ENCODE peak calls at places on chromosomes 16 and 17, in four cellular contexts. One of them, this sample, is unnamed.

GRCh38 chr17:64470676-64471075 is 21.8 kb downstream of the MILR1 start:
- DNase-seq in ovary: no peak
- DNase-seq in aorta: no peak
- DNase-seq in fibroblast of the aortic adventitia: no peak
- DNase-seq in this sample: no peak

GRCh38 chr16:11835891-11836652 is 15.3 kb downstream of the RSL1D1 start:
- DNase-seq in ovary: no peak
- DNase-seq in aorta: peak
- DNase-seq in fibroblast of the aortic adventitia: peak
- DNase-seq in this sample: peak

GRCh38 chr17:35774499-35774898 is 13.8 kb downstream of the C17orf50 start:
- DNase-seq in ovary: no peak
- DNase-seq in aorta: peak
- DNase-seq in fibroblast of the aortic adventitia: peak
- DNase-seq in this sample: peak

GRCh38 chr17:17751489-17751995 is 70.3 kb downstream of the RAI1 start:
- DNase-seq in ovary: no peak
- DNase-seq in aorta: no peak
- DNase-seq in fibroblast of the aortic adventitia: no peak
- DNase-seq in this sample: no peak

GRCh38 chr17:2703606-2704005 is 8.0 kb downstream of the CLUH start:
- DNase-seq in ovary: no peak
- DNase-seq in aorta: peak
- DNase-seq in fibroblast of the aortic adventitia: no peak
- DNase-seq in this sample: peak

GRCh38 chr17:64783556-64784352 is 121.6 kb upstream of the SMURF2 start:
- DNase-seq in ovary: no peak
- DNase-seq in aorta: peak
- DNase-seq in fibroblast of the aortic adventitia: no peak
- DNase-seq in this sample: no peak

GRCh38 chr17:37405955-37406634 is 541 bp downstream of the ACACA start:
- DNase-seq in ovary: no peak
- DNase-seq in aorta: no peak
- DNase-seq in fibroblast of the aortic adventitia: peak
- DNase-seq in this sample: no peak

GRCh38 chr16:11824362-11824761 is 27.0 kb downstream of the RSL1D1 start:
- DNase-seq in ovary: no peak
- DNase-seq in aorta: peak
- DNase-seq in fibroblast of the aortic adventitia: no peak
- DNase-seq in this sample: peak

GRCh38 chr17:61354895-61355294 is 44.7 kb upstream of the TBX2 start:
- DNase-seq in ovary: no peak
- DNase-seq in aorta: no peak
- DNase-seq in fibroblast of the aortic adventitia: no peak
- DNase-seq in this sample: no peak

GRCh38 chr16:50581830-50582229 is 33.6 kb downstream of the NKD1 start:
- DNase-seq in ovary: no peak
- DNase-seq in aorta: no peak
- DNase-seq in fibroblast of the aortic adventitia: peak
- DNase-seq in this sample: no peak

GRCh38 chr16:86984286-86984685 is 332.9 kb downstream of the C16orf95 start:
- DNase-seq in ovary: no peak
- DNase-seq in aorta: no peak
- DNase-seq in fibroblast of the aortic adventitia: no peak
- DNase-seq in this sample: no peak

GRCh38 chr16:11224894-11225676 is 30.9 kb downstream of the SOCS1 start:
- DNase-seq in ovary: no peak
- DNase-seq in aorta: no peak
- DNase-seq in fibroblast of the aortic adventitia: no peak
- DNase-seq in this sample: peak

GRCh38 chr17:78893684-78894083 is 9.3 kb downstream of the CEP295NL start:
- DNase-seq in ovary: no peak
- DNase-seq in aorta: no peak
- DNase-seq in fibroblast of the aortic adventitia: peak
- DNase-seq in this sample: no peak

GRCh38 chr16:53754938-53755910 is 51.3 kb downstream of the FTO start:
- DNase-seq in ovary: peak
- DNase-seq in aorta: no peak
- DNase-seq in fibroblast of the aortic adventitia: peak
- DNase-seq in this sample: no peak

GRCh38 chr17:68182940-68183551 is 64.8 kb upstream of the AMZ2 start:
- DNase-seq in ovary: no peak
- DNase-seq in aorta: no peak
- DNase-seq in fibroblast of the aortic adventitia: no peak
- DNase-seq in this sample: no peak

GRCh38 chr16:3807425-3808123 is 72.9 kb downstream of the CREBBP start:
- DNase-seq in ovary: no peak
- DNase-seq in aorta: no peak
- DNase-seq in fibroblast of the aortic adventitia: no peak
- DNase-seq in this sample: no peak

GRCh38 chr16:57112403-57113041 is 20.1 kb downstream of the CPNE2 start:
- DNase-seq in ovary: no peak
- DNase-seq in aorta: no peak
- DNase-seq in fibroblast of the aortic adventitia: no peak
- DNase-seq in this sample: no peak

GRCh38 chr16:32116080-32116479 is 137.0 kb upstream of the TP53TG3D start:
- DNase-seq in ovary: no peak
- DNase-seq in aorta: peak
- DNase-seq in fibroblast of the aortic adventitia: no peak
- DNase-seq in this sample: peak

GRCh38 chr17:18961634-18962493 is 9.9 kb downstream of the SLC5A10 start:
- DNase-seq in ovary: no peak
- DNase-seq in aorta: peak
- DNase-seq in fibroblast of the aortic adventitia: no peak
- DNase-seq in this sample: no peak

GRCh38 chr17:67675481-67675880 is 42.3 kb upstream of the NOL11 start:
- DNase-seq in ovary: no peak
- DNase-seq in aorta: no peak
- DNase-seq in fibroblast of the aortic adventitia: no peak
- DNase-seq in this sample: no peak

GRCh38 chr16:88792078-88792550 is 7.1 kb upstream of the PIEZO1 start:
- DNase-seq in ovary: no peak
- DNase-seq in aorta: no peak
- DNase-seq in fibroblast of the aortic adventitia: no peak
- DNase-seq in this sample: no peak

GRCh38 chr17:78817123-78817522 is 23.5 kb downstream of the USP36 start:
- DNase-seq in ovary: no peak
- DNase-seq in aorta: no peak
- DNase-seq in fibroblast of the aortic adventitia: no peak
- DNase-seq in this sample: no peak

GRCh38 chr16:57150682-57151330 is 35.0 kb downstream of the PSME3IP1 start:
- DNase-seq in ovary: no peak
- DNase-seq in aorta: no peak
- DNase-seq in fibroblast of the aortic adventitia: no peak
- DNase-seq in this sample: no peak

GRCh38 chr17:63358111-63358839 is 87.8 kb downstream of the CYB561 start:
- DNase-seq in ovary: no peak
- DNase-seq in aorta: no peak
- DNase-seq in fibroblast of the aortic adventitia: peak
- DNase-seq in this sample: no peak

GRCh38 chr17:7204828-7205461 is 14.7 kb downstream of the DLG4 start:
- DNase-seq in ovary: peak
- DNase-seq in aorta: peak
- DNase-seq in fibroblast of the aortic adventitia: peak
- DNase-seq in this sample: peak

GRCh38 chr17:13437966-13438779 is 163.6 kb downstream of the HS3ST3A1 start:
- DNase-seq in ovary: no peak
- DNase-seq in aorta: no peak
- DNase-seq in fibroblast of the aortic adventitia: peak
- DNase-seq in this sample: no peak

GRCh38 chr17:231966-232807 is 50.7 kb upstream of the DOC2B start:
- DNase-seq in ovary: no peak
- DNase-seq in aorta: no peak
- DNase-seq in fibroblast of the aortic adventitia: no peak
- DNase-seq in this sample: peak

DNA sequence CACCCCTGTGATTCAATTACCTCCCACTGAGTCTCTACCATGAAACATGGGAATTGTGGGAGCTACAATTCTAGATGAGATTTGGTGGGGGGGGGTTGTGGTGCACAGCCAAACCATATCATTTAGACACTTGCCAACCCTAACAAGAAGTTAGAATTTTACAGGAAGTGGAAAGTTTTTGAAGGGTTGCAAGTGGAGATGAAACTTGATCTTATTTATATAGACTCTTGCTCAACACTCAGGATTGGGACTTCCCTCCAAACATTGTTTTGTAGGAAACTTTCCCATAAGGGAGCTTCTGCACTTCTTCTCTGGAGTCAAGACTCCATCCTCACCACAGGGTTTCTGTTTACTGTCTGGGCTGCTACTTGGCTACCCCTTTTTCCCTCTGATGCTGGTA is 266.7 kb upstream of the CDH11 start:
- DNase-seq in ovary: no peak
- DNase-seq in aorta: no peak
- DNase-seq in fibroblast of the aortic adventitia: peak
- DNase-seq in this sample: no peak
- H3K4me3 ChIP-seq in ovary: no peak
- H3K4me3 ChIP-seq in aorta: no peak
- H3K4me3 ChIP-seq in fibroblast of the aortic adventitia: no peak
- H3K4me3 ChIP-seq in this sample: no peak

GRCh38 chr17:39777534-39778365 is 40.0 kb downstream of the GRB7 start:
- DNase-seq in ovary: no peak
- DNase-seq in aorta: no peak
- DNase-seq in fibroblast of the aortic adventitia: no peak
- DNase-seq in this sample: no peak
- H3K4me3 ChIP-seq in ovary: no peak
- H3K4me3 ChIP-seq in aorta: no peak
- H3K4me3 ChIP-seq in fibroblast of the aortic adventitia: no peak
- H3K4me3 ChIP-seq in this sample: peak

GRCh38 chr16:85910854-85911247 is 11.9 kb downstream of the IRF8 start:
- DNase-seq in ovary: no peak
- DNase-seq in aorta: no peak
- DNase-seq in fibroblast of the aortic adventitia: no peak
- DNase-seq in this sample: no peak

GRCh38 chr16:85908889-85909584 is 10.1 kb downstream of the IRF8 start:
- DNase-seq in ovary: no peak
- DNase-seq in aorta: no peak
- DNase-seq in fibroblast of the aortic adventitia: no peak
- DNase-seq in this sample: no peak

GRCh38 chr16:85908444-85908843 is 9.5 kb downstream of the IRF8 start:
- DNase-seq in ovary: no peak
- DNase-seq in aorta: no peak
- DNase-seq in fibroblast of the aortic adventitia: no peak
- DNase-seq in this sample: no peak

GRCh38 chr16:85911531-85911930 is 12.6 kb downstream of the IRF8 start:
- DNase-seq in ovary: no peak
- DNase-seq in aorta: no peak
- DNase-seq in fibroblast of the aortic adventitia: no peak
- DNase-seq in this sample: peak

GRCh38 chr16:85910073-85910853 is 11.3 kb downstream of the IRF8 start:
- DNase-seq in ovary: no peak
- DNase-seq in aorta: no peak
- DNase-seq in fibroblast of the aortic adventitia: no peak
- DNase-seq in this sample: no peak
- H3K4me3 ChIP-seq in ovary: no peak
- H3K4me3 ChIP-seq in aorta: no peak
- H3K4me3 ChIP-seq in fibroblast of the aortic adventitia: no peak
- H3K4me3 ChIP-seq in this sample: no peak

GRCh38 chr17:73234746-73235145 is 26.9 kb downstream of the CPSF4L start:
- DNase-seq in ovary: no peak
- DNase-seq in aorta: no peak
- DNase-seq in fibroblast of the aortic adventitia: no peak
- DNase-seq in this sample: no peak

GRCh38 chr17:73237714-73238113 is 24.0 kb downstream of the CPSF4L start:
- DNase-seq in ovary: no peak
- DNase-seq in aorta: no peak
- DNase-seq in fibroblast of the aortic adventitia: no peak
- DNase-seq in this sample: no peak

DNA sequence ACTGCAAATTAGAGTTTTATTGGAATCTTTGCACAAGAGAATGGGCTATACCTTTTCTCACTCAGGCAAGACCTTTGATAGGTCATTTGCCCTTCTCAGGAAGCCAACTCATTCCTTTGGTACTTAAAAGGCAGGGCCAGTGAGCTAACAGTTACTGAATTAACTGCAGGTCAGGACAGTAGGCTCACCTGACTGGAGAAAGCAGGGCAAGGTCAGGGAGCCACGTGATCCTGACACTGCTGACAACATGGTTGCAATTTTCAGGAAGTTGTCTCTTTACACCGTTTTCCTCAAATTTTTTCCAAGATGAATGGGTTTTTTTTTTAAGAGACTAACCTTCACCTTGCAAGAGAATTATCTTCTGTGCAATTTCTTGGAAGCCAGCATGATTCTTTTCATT is 21.1 kb downstream of the CPSF4L start:
- DNase-seq in ovary: no peak
- DNase-seq in aorta: no peak
- DNase-seq in fibroblast of the aortic adventitia: no peak
- DNase-seq in this sample: no peak
- H3K4me3 ChIP-seq in ovary: no peak
- H3K4me3 ChIP-seq in aorta: no peak
- H3K4me3 ChIP-seq in fibroblast of the aortic adventitia: no peak
- H3K4me3 ChIP-seq in this sample: no peak

GRCh38 chr17:80221401-80221800 is 1.2 kb downstream of the SLC26A11 start:
- DNase-seq in ovary: peak
- DNase-seq in aorta: no peak
- DNase-seq in fibroblast of the aortic adventitia: no peak
- DNase-seq in this sample: no peak
- H3K4me3 ChIP-seq in ovary: peak
- H3K4me3 ChIP-seq in aorta: peak
- H3K4me3 ChIP-seq in fibroblast of the aortic adventitia: peak
- H3K4me3 ChIP-seq in this sample: peak

This sample was measured in upper lobe of right lung.